ENCODE peak calls at places on chromosomes 7 and 10, in five cellular contexts. One of them, this sample, is unnamed.

GRCh38 chr7:33410266-33410665 is 280.9 kb downstream of the BBS9 start:
- DNase-seq in kidney: no peak
- DNase-seq in suprapubic skin: no peak
- DNase-seq in ascending aorta: no peak
- DNase-seq in sigmoid colon: no peak
- DNase-seq in this sample: no peak

GRCh38 chr10:121324678-121325213 is 273.5 kb downstream of the FGFR2 start:
- DNase-seq in kidney: peak
- DNase-seq in suprapubic skin: no peak
- DNase-seq in ascending aorta: no peak
- DNase-seq in sigmoid colon: no peak
- DNase-seq in this sample: no peak

GRCh38 chr7:100759357-100760171 is 26.2 kb downstream of the ZAN start:
- DNase-seq in kidney: no peak
- DNase-seq in suprapubic skin: no peak
- DNase-seq in ascending aorta: no peak
- DNase-seq in sigmoid colon: no peak
- DNase-seq in this sample: no peak

GRCh38 chr7:8322667-8323066 is 60.7 kb upstream of the ICA1 start:
- DNase-seq in kidney: no peak
- DNase-seq in suprapubic skin: no peak
- DNase-seq in ascending aorta: no peak
- DNase-seq in sigmoid colon: no peak
- DNase-seq in this sample: no peak

GRCh38 chr7:45359781-45360180 is 202.2 kb downstream of the RAMP3 start:
- DNase-seq in kidney: no peak
- DNase-seq in suprapubic skin: no peak
- DNase-seq in ascending aorta: no peak
- DNase-seq in sigmoid colon: no peak
- DNase-seq in this sample: no peak

GRCh38 chr10:70254795-70255328 is 21.6 kb upstream of the PPA1 start:
- DNase-seq in kidney: no peak
- DNase-seq in suprapubic skin: no peak
- DNase-seq in ascending aorta: no peak
- DNase-seq in sigmoid colon: no peak
- DNase-seq in this sample: no peak

GRCh38 chr7:139808401-139808800 is 20.7 kb upstream of the TBXAS1 start:
- DNase-seq in kidney: no peak
- DNase-seq in suprapubic skin: no peak
- DNase-seq in ascending aorta: no peak
- DNase-seq in sigmoid colon: no peak
- DNase-seq in this sample: no peak

GRCh38 chr7:55117286-55117685 is 98.5 kb downstream of the EGFR start:
- DNase-seq in kidney: no peak
- DNase-seq in suprapubic skin: no peak
- DNase-seq in ascending aorta: no peak
- DNase-seq in sigmoid colon: no peak
- DNase-seq in this sample: peak

GRCh38 chr7:88328787-88329186 is 22.1 kb upstream of the STEAP4 start:
- DNase-seq in kidney: no peak
- DNase-seq in suprapubic skin: no peak
- DNase-seq in ascending aorta: no peak
- DNase-seq in sigmoid colon: no peak
- DNase-seq in this sample: no peak

GRCh38 chr7:92678291-92678920 is 88.2 kb upstream of the FAM133B start:
- DNase-seq in kidney: no peak
- DNase-seq in suprapubic skin: no peak
- DNase-seq in ascending aorta: no peak
- DNase-seq in sigmoid colon: no peak
- DNase-seq in this sample: no peak

GRCh38 chr10:4977025-4977424 is 13.8 kb downstream of the AKR1C1 start:
- DNase-seq in kidney: no peak
- DNase-seq in suprapubic skin: no peak
- DNase-seq in ascending aorta: no peak
- DNase-seq in sigmoid colon: no peak
- DNase-seq in this sample: no peak

GRCh38 chr10:106506509-106507265 is 657.8 kb downstream of the SORCS1 start:
- DNase-seq in kidney: no peak
- DNase-seq in suprapubic skin: no peak
- DNase-seq in ascending aorta: no peak
- DNase-seq in sigmoid colon: no peak
- DNase-seq in this sample: no peak

GRCh38 chr10:101939718-101940117 is 96.1 kb upstream of the KCNIP2 start:
- DNase-seq in kidney: no peak
- DNase-seq in suprapubic skin: no peak
- DNase-seq in ascending aorta: no peak
- DNase-seq in sigmoid colon: no peak
- DNase-seq in this sample: no peak

GRCh38 chr7:108067844-108068243 is 62.3 kb downstream of the LAMB4 start:
- DNase-seq in kidney: no peak
- DNase-seq in suprapubic skin: no peak
- DNase-seq in ascending aorta: no peak
- DNase-seq in sigmoid colon: no peak
- DNase-seq in this sample: no peak

GRCh38 chr7:157573244-157573643 is 236.4 kb downstream of the DNAJB6 start:
- DNase-seq in kidney: peak
- DNase-seq in suprapubic skin: no peak
- DNase-seq in ascending aorta: no peak
- DNase-seq in sigmoid colon: peak
- DNase-seq in this sample: no peak

GRCh38 chr7:29926216-29926615 is 63.4 kb downstream of the SCRN1 start:
- DNase-seq in kidney: no peak
- DNase-seq in suprapubic skin: no peak
- DNase-seq in ascending aorta: no peak
- DNase-seq in sigmoid colon: no peak
- DNase-seq in this sample: no peak

GRCh38 chr7:157713591-157713990 is 376.8 kb downstream of the DNAJB6 start:
- DNase-seq in kidney: no peak
- DNase-seq in suprapubic skin: peak
- DNase-seq in ascending aorta: no peak
- DNase-seq in sigmoid colon: peak
- DNase-seq in this sample: peak

GRCh38 chr10:49241365-49241764 is 53.2 kb upstream of the TMEM273 start:
- DNase-seq in kidney: no peak
- DNase-seq in suprapubic skin: no peak
- DNase-seq in ascending aorta: no peak
- DNase-seq in sigmoid colon: no peak
- DNase-seq in this sample: no peak

GRCh38 chr10:96619120-96619519 is 32.3 kb upstream of the TM9SF3 start:
- DNase-seq in kidney: no peak
- DNase-seq in suprapubic skin: no peak
- DNase-seq in ascending aorta: no peak
- DNase-seq in sigmoid colon: no peak
- DNase-seq in this sample: no peak

GRCh38 chr10:97991875-97992274 is 38.5 kb downstream of the CRTAC1 start:
- DNase-seq in kidney: no peak
- DNase-seq in suprapubic skin: no peak
- DNase-seq in ascending aorta: no peak
- DNase-seq in sigmoid colon: no peak
- DNase-seq in this sample: no peak

GRCh38 chr10:114879541-114880158 is 58.1 kb downstream of the FHIP2A start:
- DNase-seq in kidney: no peak
- DNase-seq in suprapubic skin: no peak
- DNase-seq in ascending aorta: no peak
- DNase-seq in sigmoid colon: no peak
- DNase-seq in this sample: no peak

GRCh38 chr10:46268076-46268881 is 18.5 kb upstream of the ANTXRL start:
- DNase-seq in kidney: no peak
- DNase-seq in suprapubic skin: peak
- DNase-seq in ascending aorta: no peak
- DNase-seq in sigmoid colon: no peak
- DNase-seq in this sample: no peak

GRCh38 chr10:129531969-129532660 is 65.1 kb downstream of the MGMT start:
- DNase-seq in kidney: no peak
- DNase-seq in suprapubic skin: no peak
- DNase-seq in ascending aorta: no peak
- DNase-seq in sigmoid colon: no peak
- DNase-seq in this sample: no peak

GRCh38 chr7:145398758-145399157 is 562.9 kb upstream of the TPK1 start:
- DNase-seq in kidney: no peak
- DNase-seq in suprapubic skin: no peak
- DNase-seq in ascending aorta: no peak
- DNase-seq in sigmoid colon: no peak
- DNase-seq in this sample: no peak

GRCh38 chr7:134289423-134289822 is 27.3 kb downstream of the SLC35B4 start:
- DNase-seq in kidney: no peak
- DNase-seq in suprapubic skin: no peak
- DNase-seq in ascending aorta: no peak
- DNase-seq in sigmoid colon: no peak
- DNase-seq in this sample: no peak

GRCh38 chr7:108838143-108838542 is 268.5 kb downstream of the DNAJB9 start:
- DNase-seq in kidney: no peak
- DNase-seq in suprapubic skin: no peak
- DNase-seq in ascending aorta: no peak
- DNase-seq in sigmoid colon: no peak
- DNase-seq in this sample: no peak

GRCh38 chr7:76383089-76383944 is 24.5 kb upstream of the YWHAG start:
- DNase-seq in kidney: no peak
- DNase-seq in suprapubic skin: no peak
- DNase-seq in ascending aorta: no peak
- DNase-seq in sigmoid colon: no peak
- DNase-seq in this sample: no peak

GRCh38 chr7:121204537-121204936 is 124.3 kb upstream of the WNT16 start:
- DNase-seq in kidney: no peak
- DNase-seq in suprapubic skin: no peak
- DNase-seq in ascending aorta: no peak
- DNase-seq in sigmoid colon: no peak
- DNase-seq in this sample: no peak

GRCh38 chr10:111234234-111234633 is 157.4 kb downstream of the ADRA2A start:
- DNase-seq in kidney: no peak
- DNase-seq in suprapubic skin: no peak
- DNase-seq in ascending aorta: no peak
- DNase-seq in sigmoid colon: no peak
- DNase-seq in this sample: no peak

DNA sequence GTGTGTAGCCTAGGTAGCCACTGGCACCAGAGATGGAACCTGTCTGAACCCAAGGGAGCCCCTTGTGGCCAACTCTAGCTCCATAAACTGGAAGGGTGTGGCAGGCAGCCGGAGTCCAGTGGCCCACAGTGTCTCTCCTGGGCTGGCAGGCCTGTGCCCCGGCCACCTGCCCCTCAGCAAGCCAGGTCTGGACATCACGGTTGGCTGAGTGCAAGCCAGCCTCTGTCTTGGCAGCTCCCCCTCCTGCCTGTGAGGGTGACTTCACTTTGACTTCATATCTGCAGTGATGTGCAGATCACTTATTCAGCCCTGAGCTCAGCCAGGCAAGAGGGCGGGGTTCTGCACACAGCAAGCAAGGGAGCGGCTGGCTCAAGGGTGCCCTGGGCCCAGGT is 1.3 kb upstream of the RET start:
- DNase-seq in kidney: peak
- DNase-seq in suprapubic skin: no peak
- DNase-seq in ascending aorta: no peak
- DNase-seq in sigmoid colon: no peak
- DNase-seq in this sample: peak
- TF ChIP-seq CTCF in kidney: no peak
- TF ChIP-seq CTCF in suprapubic skin: no peak
- TF ChIP-seq CTCF in ascending aorta: no peak
- TF ChIP-seq CTCF in sigmoid colon: no peak
- TF ChIP-seq CTCF in this sample: peak

GRCh38 chr7:52720856-52721255 is 314.6 kb upstream of the POM121L12 start:
- DNase-seq in kidney: no peak
- DNase-seq in suprapubic skin: no peak
- DNase-seq in ascending aorta: no peak
- DNase-seq in sigmoid colon: no peak
- DNase-seq in this sample: no peak
- TF ChIP-seq CTCF in kidney: no peak
- TF ChIP-seq CTCF in suprapubic skin: no peak
- TF ChIP-seq CTCF in ascending aorta: no peak
- TF ChIP-seq CTCF in sigmoid colon: no peak
- TF ChIP-seq CTCF in this sample: no peak

GRCh38 chr7:81944103-81944502 is 174.3 kb upstream of the HGF start:
- DNase-seq in kidney: no peak
- DNase-seq in suprapubic skin: no peak
- DNase-seq in ascending aorta: no peak
- DNase-seq in sigmoid colon: no peak
- DNase-seq in this sample: no peak

DNA sequence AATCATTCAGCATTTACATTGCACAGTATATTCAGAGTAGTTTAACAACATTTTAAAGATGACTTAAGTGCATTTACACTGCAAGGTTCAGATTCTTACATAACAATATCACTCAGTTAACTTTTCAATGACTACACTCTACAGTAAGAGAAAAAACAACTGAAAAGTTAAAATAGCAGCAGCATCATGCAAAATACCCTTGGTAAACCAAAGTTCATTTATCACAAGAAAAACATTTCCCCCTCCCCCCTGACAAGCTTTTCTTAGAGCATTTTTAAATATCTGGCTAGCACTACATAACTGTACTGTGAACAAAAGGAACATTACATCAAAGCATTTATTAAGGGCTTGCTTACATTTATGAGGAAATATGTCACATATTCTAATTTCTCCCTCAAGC is 179.5 kb upstream of the HGF start:
- DNase-seq in kidney: no peak
- DNase-seq in suprapubic skin: no peak
- DNase-seq in ascending aorta: no peak
- DNase-seq in sigmoid colon: no peak
- DNase-seq in this sample: no peak
- TF ChIP-seq CTCF in kidney: no peak
- TF ChIP-seq CTCF in suprapubic skin: no peak
- TF ChIP-seq CTCF in ascending aorta: no peak
- TF ChIP-seq CTCF in sigmoid colon: no peak
- TF ChIP-seq CTCF in this sample: no peak

DNA sequence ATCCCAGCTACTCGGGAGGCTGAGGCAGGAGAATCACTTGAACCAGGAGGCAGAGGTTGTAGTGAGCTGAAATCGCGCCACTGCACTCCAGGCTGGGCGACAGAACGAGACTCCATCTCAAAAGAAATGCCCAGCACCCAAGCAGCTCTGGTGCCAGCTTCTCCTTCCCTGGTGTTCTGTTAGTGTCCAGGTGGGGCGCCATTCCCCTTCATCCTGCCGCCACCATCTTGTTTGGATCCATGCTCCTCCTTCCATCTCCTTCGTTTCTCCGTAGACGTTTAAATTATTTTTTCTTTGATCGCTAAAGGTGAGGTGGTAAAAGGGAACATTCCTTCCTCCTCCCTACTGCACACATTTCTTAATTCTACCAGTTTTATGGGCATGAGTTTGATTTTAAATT is 30.3 kb downstream of the PROSER2 start:
- DNase-seq in kidney: no peak
- DNase-seq in suprapubic skin: no peak
- DNase-seq in ascending aorta: no peak
- DNase-seq in sigmoid colon: peak
- DNase-seq in this sample: no peak
- TF ChIP-seq CTCF in kidney: no peak
- TF ChIP-seq CTCF in suprapubic skin: no peak
- TF ChIP-seq CTCF in ascending aorta: no peak
- TF ChIP-seq CTCF in sigmoid colon: no peak
- TF ChIP-seq CTCF in this sample: peak